ENCODE peak calls at places on chromosomes 3 and 15, in four cellular contexts. One of them, this sample, is unnamed.

GRCh38 chr3:169686278-169686677 is 22.8 kb upstream of the MECOM start:
- DNase-seq in stomach: no peak
- DNase-seq in PC-9: no peak
- DNase-seq in Peyer's patch: no peak
- DNase-seq in this sample: no peak

GRCh38 chr15:69160976-69161877 is 792 bp downstream of the GLCE start:
- DNase-seq in stomach: peak; percentile 29
- DNase-seq in PC-9: no peak
- DNase-seq in Peyer's patch: peak; percentile 67
- DNase-seq in this sample: peak; percentile 65

GRCh38 chr3:13722178-13722577 is 157.7 kb downstream of the WNT7A start:
- DNase-seq in stomach: no peak
- DNase-seq in PC-9: no peak
- DNase-seq in Peyer's patch: no peak
- DNase-seq in this sample: no peak

GRCh38 chr3:181176610-181177009 is 187.1 kb upstream of the DNAJC19 start:
- DNase-seq in stomach: peak; percentile 79
- DNase-seq in PC-9: peak; percentile 48
- DNase-seq in Peyer's patch: peak; percentile 56
- DNase-seq in this sample: peak; percentile 75

GRCh38 chr15:79896131-79896633 is 632 bp downstream of the MTHFS start:
- DNase-seq in stomach: no peak
- DNase-seq in PC-9: no peak
- DNase-seq in Peyer's patch: no peak
- DNase-seq in this sample: peak; percentile 4

GRCh38 chr3:141489184-141489583 is 2.4 kb downstream of the RASA2 start:
- DNase-seq in stomach: no peak
- DNase-seq in PC-9: no peak
- DNase-seq in Peyer's patch: no peak
- DNase-seq in this sample: no peak

GRCh38 chr15:66947471-66947870 is 117.9 kb upstream of the SMAD3 start:
- DNase-seq in stomach: no peak
- DNase-seq in PC-9: no peak
- DNase-seq in Peyer's patch: no peak
- DNase-seq in this sample: no peak

GRCh38 chr3:120094776-120095225 is 554 bp upstream of the GSK3B start:
- DNase-seq in stomach: peak; percentile 96
- DNase-seq in PC-9: peak; percentile 99
- DNase-seq in Peyer's patch: peak; percentile 100
- DNase-seq in this sample: peak; percentile 100

GRCh38 chr15:64911317-64912186 is at the start of gene ANKDD1A:
- DNase-seq in stomach: peak; percentile 69
- DNase-seq in PC-9: no peak
- DNase-seq in Peyer's patch: peak; percentile 70
- DNase-seq in this sample: peak; percentile 64

GRCh38 chr15:92881838-92882696 is 18.1 kb upstream of the CHD2 start:
- DNase-seq in stomach: peak; percentile 99
- DNase-seq in PC-9: peak; percentile 97
- DNase-seq in Peyer's patch: peak; percentile 100
- DNase-seq in this sample: peak; percentile 100

GRCh38 chr15:92882697-92883642 is 17.2 kb upstream of the CHD2 start:
- DNase-seq in stomach: no peak
- DNase-seq in PC-9: no peak
- DNase-seq in Peyer's patch: no peak
- DNase-seq in this sample: no peak

GRCh38 chr15:92879949-92880725 is 20.0 kb upstream of the CHD2 start:
- DNase-seq in stomach: no peak
- DNase-seq in PC-9: no peak
- DNase-seq in Peyer's patch: no peak
- DNase-seq in this sample: no peak

GRCh38 chr15:92880796-92881569 is 19.1 kb upstream of the CHD2 start:
- DNase-seq in stomach: no peak
- DNase-seq in PC-9: no peak
- DNase-seq in Peyer's patch: no peak
- DNase-seq in this sample: no peak

GRCh38 chr15:92881570-92881837 is 18.6 kb upstream of the CHD2 start:
- DNase-seq in stomach: no peak
- DNase-seq in PC-9: no peak
- DNase-seq in Peyer's patch: no peak
- DNase-seq in this sample: no peak
- H3K4me3 ChIP-seq in stomach: no peak overlapping the region
- H3K4me3 ChIP-seq in PC-9: peak overlapping the region; percentile 58
- H3K4me3 ChIP-seq in Peyer's patch: no peak overlapping the region
- H3K4me3 ChIP-seq in this sample: peak overlapping the region; percentile 34

GRCh38 chr3:43388909-43389308 is 102.6 kb downstream of the SNRK start:
- DNase-seq in stomach: no peak
- DNase-seq in PC-9: no peak
- DNase-seq in Peyer's patch: no peak
- DNase-seq in this sample: no peak

GRCh38 chr3:43388188-43388587 is 101.8 kb downstream of the SNRK start:
- DNase-seq in stomach: no peak
- DNase-seq in PC-9: no peak
- DNase-seq in Peyer's patch: no peak
- DNase-seq in this sample: no peak

GRCh38 chr3:43391621-43392020 is 105.3 kb downstream of the SNRK start:
- DNase-seq in stomach: no peak
- DNase-seq in PC-9: no peak
- DNase-seq in Peyer's patch: no peak
- DNase-seq in this sample: no peak

GRCh38 chr3:43389388-43390254 is 103.3 kb downstream of the SNRK start:
- DNase-seq in stomach: peak; percentile 57
- DNase-seq in PC-9: no peak
- DNase-seq in Peyer's patch: peak; percentile 83
- DNase-seq in this sample: no peak

DNA sequence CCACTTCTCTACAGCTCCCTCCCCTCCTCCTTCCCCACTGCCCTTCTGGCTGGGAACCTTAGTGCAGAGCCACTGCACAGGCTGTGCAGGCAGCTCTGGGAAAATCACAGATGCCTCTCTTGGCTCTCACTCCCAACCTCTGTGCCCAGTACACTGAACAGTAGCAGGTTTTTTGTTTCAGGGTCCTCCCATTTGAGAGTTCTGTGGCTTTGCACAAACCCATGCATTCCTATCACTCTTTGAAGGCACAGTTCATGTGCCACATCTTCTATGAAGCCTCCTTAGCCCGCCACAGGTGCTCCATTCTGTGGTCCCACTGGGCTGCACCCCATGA is 103.9 kb downstream of the SNRK start:
- DNase-seq in stomach: no peak
- DNase-seq in PC-9: no peak
- DNase-seq in Peyer's patch: no peak
- DNase-seq in this sample: no peak
- H3K4me1 ChIP-seq in stomach: peaks cover 7% of the 10 kb centered on the region
- H3K4me1 ChIP-seq in PC-9: no peaks in the 10 kb centered on the region
- H3K4me1 ChIP-seq in Peyer's patch: no peaks in the 10 kb centered on the region
- H3K4me1 ChIP-seq in this sample: no peaks in the 10 kb centered on the region

GRCh38 chr3:143203848-143204247 is 84.3 kb downstream of the CHST2 start:
- DNase-seq in stomach: no peak
- DNase-seq in PC-9: no peak
- DNase-seq in Peyer's patch: no peak
- DNase-seq in this sample: no peak

GRCh38 chr3:143209715-143210059 is 90.1 kb downstream of the CHST2 start:
- DNase-seq in stomach: no peak
- DNase-seq in PC-9: no peak
- DNase-seq in Peyer's patch: no peak
- DNase-seq in this sample: no peak

GRCh38 chr3:143208976-143209714 is 89.6 kb downstream of the CHST2 start:
- DNase-seq in stomach: no peak
- DNase-seq in PC-9: no peak
- DNase-seq in Peyer's patch: no peak
- DNase-seq in this sample: no peak

GRCh38 chr3:143207338-143207961 is 87.9 kb downstream of the CHST2 start:
- DNase-seq in stomach: no peak
- DNase-seq in PC-9: no peak
- DNase-seq in Peyer's patch: no peak
- DNase-seq in this sample: no peak

DNA sequence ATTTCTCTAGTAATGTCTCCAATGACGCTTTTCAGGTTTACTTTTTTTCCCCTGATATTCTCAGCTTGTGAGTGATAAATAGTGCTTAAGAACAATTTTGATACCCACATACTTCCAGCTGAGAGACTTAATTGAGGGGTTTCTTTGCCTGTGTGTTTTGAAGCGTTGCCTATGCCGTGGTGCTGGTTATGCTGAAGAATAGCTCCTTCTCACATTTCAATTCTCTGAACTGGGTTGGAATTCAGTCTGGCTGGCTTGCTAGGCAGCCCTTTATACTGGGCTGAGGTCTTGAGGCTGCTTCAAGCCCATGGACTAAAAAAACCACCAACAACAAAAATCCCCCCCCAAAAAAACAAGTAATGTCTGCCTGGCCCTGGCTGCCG is 87.4 kb downstream of the CHST2 start:
- DNase-seq in stomach: no peak
- DNase-seq in PC-9: no peak
- DNase-seq in Peyer's patch: no peak
- DNase-seq in this sample: no peak
- H3K4me3 ChIP-seq in stomach: no peak overlapping the region
- H3K4me3 ChIP-seq in PC-9: no peak overlapping the region
- H3K4me3 ChIP-seq in Peyer's patch: no peak overlapping the region
- H3K4me3 ChIP-seq in this sample: no peak overlapping the region

GRCh38 chr3:71487418-71487817 is 96.1 kb downstream of the FOXP1 start:
- DNase-seq in stomach: no peak
- DNase-seq in PC-9: no peak
- DNase-seq in Peyer's patch: no peak
- DNase-seq in this sample: no peak
- H3K4me1 ChIP-seq in stomach: no peaks in the 10 kb centered on the region
- H3K4me1 ChIP-seq in PC-9: no peaks in the 10 kb centered on the region
- H3K4me1 ChIP-seq in Peyer's patch: no peaks in the 10 kb centered on the region
- H3K4me1 ChIP-seq in this sample: no peaks in the 10 kb centered on the region

DNA sequence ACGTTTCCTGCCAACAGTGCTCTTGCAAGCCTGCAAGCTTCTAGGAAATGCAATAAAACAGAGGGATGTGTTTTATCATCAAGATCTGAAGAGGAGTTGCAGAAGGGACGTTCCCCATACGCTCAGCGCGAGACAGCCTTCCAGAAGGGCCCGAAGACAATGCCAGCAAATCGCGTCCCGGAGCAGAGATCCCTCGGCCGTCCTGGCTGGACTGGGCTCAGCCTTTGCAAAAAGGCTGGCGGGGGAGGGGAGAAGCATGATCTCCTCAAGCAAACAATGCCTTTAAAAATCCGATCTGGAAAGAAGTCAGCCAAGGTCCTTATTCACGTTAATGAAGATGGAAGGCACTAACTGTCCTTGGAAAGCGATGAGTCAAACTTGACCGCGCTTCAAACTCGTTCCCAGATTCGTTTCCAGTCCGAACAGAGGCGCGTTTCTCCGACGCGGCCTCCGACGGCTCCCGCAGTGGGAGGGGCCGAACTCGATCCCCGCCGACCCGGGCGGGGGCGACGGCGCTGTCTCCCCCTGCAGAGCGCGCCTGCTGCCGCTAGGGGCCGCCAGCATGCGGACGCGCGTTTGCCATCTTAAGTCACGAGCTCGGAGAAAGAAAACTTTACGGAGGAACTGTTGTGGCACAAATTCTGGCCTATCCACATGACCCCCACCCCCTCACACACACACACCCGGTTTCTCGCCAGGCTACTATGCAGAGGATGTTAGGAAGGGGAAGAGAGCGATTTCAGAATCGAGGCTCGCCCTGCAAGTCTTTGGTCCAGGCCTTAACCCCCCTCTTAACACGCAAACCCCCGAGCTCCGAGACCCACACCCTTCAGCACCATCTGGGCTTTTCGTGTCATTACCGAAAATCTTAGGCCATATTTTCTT is 5.5 kb downstream of the BCL6 start:
- DNase-seq in stomach: peak; percentile 78
- DNase-seq in PC-9: no peak
- DNase-seq in Peyer's patch: peak; percentile 90
- DNase-seq in this sample: peak; percentile 91
- H3K4me3 ChIP-seq in stomach: peak overlapping the region; percentile 77
- H3K4me3 ChIP-seq in PC-9: peak overlapping the region; percentile 88
- H3K4me3 ChIP-seq in Peyer's patch: peak overlapping the region; percentile 57
- H3K4me3 ChIP-seq in this sample: peak overlapping the region; percentile 70